ENCODE peak calls at places on chromosomes 1 and 21, in five cellular contexts. O is AG09309, S is fibroblast of lung, N is kidney epithelial cell, F is uterus. J is an unnamed sample.

GRCh38 chr1:166182281-166182680 is 15.5 kb upstream of the FAM78B start:
- DNase-seq in O (no peak), S (no peak), N (no peak), F (no peak), J (no peak)

GRCh38 chr1:162187676-162188075 is 118.2 kb downstream of the NOS1AP start:
- DNase-seq in O (no peak), S (peak; percentile 17), N (no peak), F (no peak), J (no peak)

GRCh38 chr1:103960710-103961109 is 211.0 kb downstream of the AMY1C start:
- DNase-seq in O (no peak), S (no peak), N (no peak), F (no peak), J (no peak)

GRCh38 chr1:230804396-230804795 is 57.2 kb downstream of the CAPN9 start:
- DNase-seq in O (no peak), S (no peak), N (no peak), F (no peak), J (no peak)

GRCh38 chr1:110638062-110638461 is 31.9 kb upstream of the KCNA2 start:
- DNase-seq in O (no peak), S (no peak), N (no peak), F (no peak), J (no peak)

GRCh38 chr21:18951291-18952038 is 547.9 kb upstream of the TMPRSS15 start:
- DNase-seq in O (no peak), S (no peak), N (peak; percentile 5), F (no peak), J (peak; percentile 27)

GRCh38 chr1:30968220-30968971 is 59.8 kb upstream of the SDC3 start:
- DNase-seq in O (no peak), S (no peak), N (no peak), F (no peak), J (no peak)

GRCh38 chr1:64246294-64246917 is 43.0 kb downstream of the UBE2U start:
- DNase-seq in O (no peak), S (peak; percentile 74), N (no peak), F (no peak), J (no peak)

GRCh38 chr1:247487057-247487456 is 29.2 kb upstream of the OR2B11 start:
- DNase-seq in O (no peak), S (peak; percentile 21), N (peak; percentile 7), F (no peak), J (peak; percentile 5)

GRCh38 chr1:41169799-41170180 is 72.3 kb downstream of the SCMH1 start:
- DNase-seq in O (no peak), S (no peak), N (no peak), F (no peak), J (no peak)

GRCh38 chr21:15935530-15935929 is 205.7 kb downstream of the USP25 start:
- DNase-seq in O (no peak), S (no peak), N (peak; percentile 19), F (no peak), J (no peak)

GRCh38 chr1:222530852-222531251 is 17.1 kb downstream of the HHIPL2 start:
- DNase-seq in O (no peak), S (no peak), N (no peak), F (no peak), J (no peak)

GRCh38 chr1:172321429-172321828 is 99.1 kb upstream of the C1orf105 start:
- DNase-seq in O (peak; percentile 61), S (peak; percentile 58), N (no peak), F (no peak), J (no peak)

GRCh38 chr21:46675595-46676280 is 40.3 kb downstream of the PRMT2 start:
- DNase-seq in O (no peak), S (peak; percentile 39), N (no peak), F (no peak), J (no peak)

GRCh38 chr1:184258525-184258924 is 128.3 kb upstream of the C1orf21 start:
- DNase-seq in O (no peak), S (no peak), N (no peak), F (no peak), J (no peak)

GRCh38 chr1:29364101-29364678 is 127.9 kb downstream of the PTPRU start:
- DNase-seq in O (no peak), S (no peak), N (no peak), F (no peak), J (no peak)

GRCh38 chr1:233144434-233144833 is 151.1 kb downstream of the PCNX2 start:
- DNase-seq in O (no peak), S (peak; percentile 4), N (no peak), F (no peak), J (no peak)

GRCh38 chr1:3168678-3169077 is 99.7 kb downstream of the PRDM16 start:
- DNase-seq in O (no peak), S (no peak), N (no peak), F (no peak), J (no peak)

GRCh38 chr1:233730809-233731208 is 116.9 kb downstream of the KCNK1 start:
- DNase-seq in O (no peak), S (no peak), N (no peak), F (no peak), J (no peak)

GRCh38 chr21:41449613-41450012 is 23.6 kb downstream of the MX1 start:
- DNase-seq in O (no peak), S (no peak), N (no peak), F (no peak), J (no peak)

GRCh38 chr21:40687625-40688024 is 159.3 kb downstream of the DSCAM start:
- DNase-seq in O (no peak), S (no peak), N (no peak), F (no peak), J (no peak)

GRCh38 chr1:198771562-198772153 is 132.8 kb downstream of the PTPRC start:
- DNase-seq in O (no peak), S (peak; percentile 66), N (no peak), F (no peak), J (no peak)

GRCh38 chr1:62196091-62196690 is 1.5 kb downstream of the L1TD1 start:
- DNase-seq in O (no peak), S (no peak), N (no peak), F (no peak), J (no peak)
- H3K4me3 ChIP-seq in O (no peak overlapping the region), S (no peak overlapping the region), N (no peak overlapping the region), F (no peak overlapping the region), J (no peak overlapping the region)

DNA sequence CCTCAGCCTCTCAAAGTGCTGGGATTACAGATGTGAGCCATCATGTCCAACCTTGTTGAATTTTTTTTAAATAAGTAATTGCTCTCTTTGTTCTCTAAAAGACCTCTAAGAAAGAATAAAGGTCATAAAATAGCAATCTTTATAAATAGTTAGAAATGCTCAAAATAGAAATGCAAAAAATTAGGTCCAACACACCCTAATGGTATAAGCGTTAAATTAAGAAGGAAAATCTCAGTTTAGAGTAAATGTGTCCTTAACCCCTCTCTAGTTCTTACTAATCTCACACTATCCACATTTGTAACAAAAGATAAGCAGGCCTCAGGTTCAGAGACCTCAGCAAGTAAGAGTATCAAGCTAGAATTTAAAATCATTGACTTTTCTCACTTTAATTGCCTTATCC is 38.3 kb upstream of the GLIS1 start:
- DNase-seq in O (no peak), S (no peak), N (no peak), F (no peak), J (no peak)
- TF ChIP-seq CTCF in O (no peak), S (no peak), N (no peak), F (no peak), J (no peak)

GRCh38 chr1:204213668-204214662 is at the start of gene GOLT1A:
- DNase-seq in O (peak; percentile 76), S (peak; percentile 86), N (peak; percentile 81), F (peak; percentile 51), J (peak; percentile 33)
- H3K4me3 ChIP-seq in O (peak within 1 kb of the TSS; percentile 27), S (no peak within 1 kb of the TSS), N (peak within 1 kb of the TSS; percentile 24), F (no peak within 1 kb of the TSS), J (peak within 1 kb of the TSS; percentile 42)

GRCh38 chr1:107464827-107465226 is 324.0 kb downstream of the NTNG1 start:
- DNase-seq in O (no peak), S (no peak), N (no peak), F (no peak), J (no peak)
- TF ChIP-seq CTCF in O (no peak), S (no peak), N (no peak), F (no peak), J (peak; percentile 20)